ENCODE peak calls at places on chromosomes 4 and X, in eight cellular contexts. J, W, R, V, P, T, C and Y are unnamed samples.
A peak's percentile ranks its signal among the peaks of the same experiment; 100 is the strongest.

GRCh38 chr4:104491826-104492771 is 2.6 kb downstream of the CXXC4 start:
- DNase-seq in T (no peak), P (peak; percentile 9), C (peak; percentile 43), J (no peak), W (no peak), R (peak; percentile 74), V (no peak), Y (no peak)

GRCh38 chr4:147590249-147590920 is 26.8 kb upstream of the TMEM184C start:
- DNase-seq in R (peak; percentile 82), V (no peak), C (peak; percentile 67), T (no peak), J (no peak), W (peak; percentile 54), P (peak; percentile 33), Y (no peak)

GRCh38 chrX:39808471-39808917 is 289.3 kb downstream of the BCOR start:
- DNase-seq in C (peak; percentile 38), V (no peak), T (no peak), J (no peak), W (no peak), R (peak; percentile 24), P (no peak), Y (no peak)

GRCh38 chr4:71713611-71714203 is 70.2 kb downstream of the GC start:
- DNase-seq in C (peak; percentile 4), R (peak; percentile 51), J (no peak), P (no peak), V (no peak), W (peak; percentile 16), T (no peak), Y (no peak)

GRCh38 chr4:125315571-125316390 is 1.0 kb downstream of the FAT4 start:
- DNase-seq in W (no peak), V (peak; percentile 74), T (peak; percentile 89), C (peak; percentile 69), J (no peak), P (peak; percentile 13), R (peak; percentile 75), Y (peak; percentile 79)

GRCh38 chr4:118396881-118397666 is 44.3 kb upstream of the PRSS12 start:
- DNase-seq in R (peak; percentile 12), T (no peak), W (no peak), P (no peak), J (no peak), V (no peak), C (no peak), Y (no peak)

GRCh38 chrX:101485212-101486064 is at the start of gene ARMCX4:
- DNase-seq in R (peak; percentile 76), C (peak; percentile 87), J (peak; percentile 56), W (no peak), V (peak; percentile 87), T (peak; percentile 91), P (peak; percentile 18), Y (no peak)

GRCh38 chrX:75074475-75074874 is 81.6 kb downstream of the ABCB7 start:
- DNase-seq in W (no peak), P (no peak), V (no peak), C (no peak), R (no peak), T (no peak), J (no peak), Y (no peak)

GRCh38 chr4:121127100-121127499 is 37.0 kb downstream of the TNIP3 start:
- DNase-seq in R (no peak), J (no peak), P (no peak), C (no peak), V (no peak), W (no peak), T (no peak), Y (no peak)

GRCh38 chr4:801436-802124 is 24.3 kb downstream of the CPLX1 start:
- DNase-seq in C (no peak), W (no peak), J (no peak), R (no peak), T (no peak), V (no peak), P (no peak), Y (peak; percentile 12)

GRCh38 chrX:104428231-104428630 is 137.8 kb upstream of the IL1RAPL2 start:
- DNase-seq in T (no peak), R (no peak), P (no peak), W (no peak), V (no peak), J (no peak), C (no peak), Y (no peak)

GRCh38 chr4:169899295-169899694 is 126.9 kb downstream of the MFAP3L start:
- DNase-seq in T (no peak), W (peak; percentile 78), P (no peak), V (no peak), J (no peak), R (no peak), C (no peak), Y (no peak)

GRCh38 chr4:8675383-8675782 is 82.8 kb downstream of the CPZ start:
- DNase-seq in V (peak; percentile 55), C (no peak), R (peak; percentile 95), T (peak; percentile 48), P (no peak), W (no peak), J (no peak), Y (peak; percentile 51)

GRCh38 chr4:149933883-149934282 is 118.2 kb upstream of the IQCM start:
- DNase-seq in T (no peak), V (no peak), C (no peak), P (no peak), R (no peak), J (no peak), W (no peak), Y (no peak)

GRCh38 chr4:48030470-48030869 is 13.9 kb downstream of the NIPAL1 start:
- DNase-seq in P (no peak), T (no peak), C (no peak), W (no peak), J (no peak), V (no peak), R (peak; percentile 23), Y (no peak)

GRCh38 chr4:56164921-56165320 is 216.2 kb downstream of the CEP135 start:
- DNase-seq in J (no peak), V (no peak), W (no peak), C (no peak), R (no peak), P (no peak), T (no peak), Y (no peak)

GRCh38 chr4:146263785-146264184 is 49.4 kb downstream of the REELD1 start:
- DNase-seq in J (no peak), W (no peak), P (no peak), C (no peak), T (no peak), V (no peak), R (no peak), Y (no peak)
- TF ChIP-seq POLR2AphosphoS5 in J (no peak), W (no peak), P (no peak), C (no peak), T (no peak), V (no peak), R (no peak), Y (no peak)

DNA sequence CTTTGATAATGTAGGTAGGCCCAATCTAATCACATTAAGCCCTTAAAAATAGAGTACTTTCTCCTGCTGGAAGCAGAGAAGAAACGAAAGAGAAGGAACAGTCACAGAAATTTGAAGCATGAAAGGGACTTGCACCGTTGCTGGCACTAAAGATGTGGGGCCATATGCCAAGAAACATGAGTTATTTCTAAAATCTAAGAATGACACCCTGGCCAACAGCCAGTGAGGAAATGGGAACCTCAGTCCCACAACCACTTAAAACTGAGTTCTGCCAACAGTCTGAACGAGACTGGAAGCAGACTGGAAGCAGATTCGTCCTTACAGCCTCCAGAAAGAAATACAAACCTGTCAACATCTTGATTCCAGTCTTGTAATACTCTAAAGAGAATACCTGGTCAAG is 70.1 kb downstream of the CENPC start:
- DNase-seq in J (no peak), R (no peak), W (no peak), T (no peak), C (no peak), V (no peak), P (no peak), Y (no peak)
- H3K36me3 ChIP-seq in J (peaks cover 6% of the 10 kb centered on the region), R (peaks cover 7% of the 10 kb centered on the region), W (no peaks in the 10 kb centered on the region), T (peaks cover 62% of the 10 kb centered on the region), C (peaks cover 69% of the 10 kb centered on the region), V (peaks cover 64% of the 10 kb centered on the region), P (peaks cover 2% of the 10 kb centered on the region), Y (peaks cover 100% of the 10 kb centered on the region)

DNA sequence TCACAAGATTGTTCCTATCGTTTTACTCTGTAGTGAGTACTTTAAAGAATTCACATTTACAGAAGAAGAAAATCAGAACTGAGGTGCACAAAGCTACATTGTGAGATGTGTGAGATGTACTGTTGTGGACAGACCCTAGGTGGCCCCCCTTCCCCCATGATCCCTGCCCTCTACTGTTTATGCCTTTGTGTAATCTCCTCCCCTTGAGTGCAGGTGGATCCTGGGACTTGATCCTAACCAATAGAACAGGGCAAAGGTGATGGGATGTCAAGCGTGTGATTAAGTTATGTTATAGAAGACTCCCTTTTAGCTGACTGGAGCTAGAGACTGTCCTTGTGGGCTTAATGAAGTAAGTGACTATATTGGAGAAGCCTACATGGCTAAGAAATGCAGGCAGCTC is 225.1 kb upstream of the LEF1 start:
- DNase-seq in P (no peak), V (no peak), T (no peak), R (no peak), C (no peak), J (no peak), W (no peak), Y (no peak)
- TF ChIP-seq CTCF in P (no peak), V (no peak), T (no peak), R (no peak), C (no peak), J (no peak), W (no peak), Y (no peak)

GRCh38 chr4:78922207-78922606 is 17.0 kb downstream of the PAQR3 start:
- DNase-seq in V (no peak), T (no peak), J (no peak), C (no peak), R (no peak), P (no peak), W (no peak), Y (no peak)

GRCh38 chr4:78923459-78924312 is 15.6 kb downstream of the PAQR3 start:
- DNase-seq in J (no peak), V (no peak), W (no peak), C (no peak), T (no peak), R (no peak), P (no peak), Y (no peak)

GRCh38 chr4:78928835-78929234 is 10.4 kb downstream of the PAQR3 start:
- DNase-seq in W (no peak), P (no peak), J (no peak), R (no peak), V (no peak), T (no peak), C (no peak), Y (peak; percentile 57)

DNA sequence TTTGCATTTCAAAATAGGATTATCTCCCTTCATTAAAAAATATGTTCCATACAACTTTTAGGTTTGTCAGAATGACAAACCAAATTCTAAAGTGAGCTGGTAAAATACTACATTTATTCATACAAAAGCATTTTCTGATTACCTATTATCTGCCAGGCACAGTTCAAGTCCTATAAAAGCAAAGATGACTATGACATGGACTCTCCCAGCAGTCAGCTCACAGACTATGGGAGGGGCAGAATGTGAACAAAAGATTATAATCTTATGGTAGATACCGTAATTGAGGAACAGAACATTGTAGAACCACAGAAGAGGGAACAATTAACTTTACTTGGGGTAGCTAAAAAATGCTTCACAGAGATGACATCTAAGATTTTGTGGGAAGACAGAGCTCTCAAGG is 12.4 kb downstream of the PAQR3 start:
- DNase-seq in C (no peak), P (no peak), V (no peak), W (no peak), R (no peak), J (no peak), T (no peak), Y (no peak)
- TF ChIP-seq POLR2AphosphoS5 in C (no peak), P (no peak), V (no peak), W (no peak), R (no peak), J (no peak), T (no peak), Y (no peak)